ENCODE peak calls at places on chromosome 17, in nine cellular contexts. S, Q, P, T, Y, G, Z, R and N are unnamed samples.

GRCh38 chr17:30913955-30914354 is 7.8 kb upstream of the ADAP2 start:
- DNase-seq in G (no peak), S (no peak), Y (no peak), R (no peak), T (no peak), Z (no peak), Q (no peak), P (no peak), N (no peak)

GRCh38 chr17:50749243-50749642 is 18.1 kb downstream of the ANKRD40CL start:
- DNase-seq in R (no peak), Y (no peak), T (no peak), G (no peak), S (no peak), Z (no peak), P (no peak), Q (no peak), N (no peak)

GRCh38 chr17:8398980-8399379 is 1.4 kb upstream of the RNF222 start:
- DNase-seq in P (no peak), Z (no peak), Y (no peak), R (no peak), S (no peak), G (no peak), T (no peak), Q (no peak), N (no peak)

GRCh38 chr17:37701424-37702020 is 43.3 kb downstream of the HNF1B start:
- DNase-seq in Z (peak; percentile 39), G (peak; percentile 88), Q (peak; percentile 57), S (no peak), R (no peak), P (peak; percentile 68), Y (peak; percentile 54), T (peak; percentile 19), N (peak; percentile 33)

GRCh38 chr17:2841606-2842005 is 45.4 kb downstream of the RAP1GAP2 start:
- DNase-seq in T (no peak), P (no peak), G (no peak), Q (no peak), Z (no peak), S (no peak), Y (no peak), R (no peak), N (no peak)

GRCh38 chr17:60135951-60136666 is 13.7 kb upstream of the CA4 start:
- DNase-seq in Z (no peak), G (no peak), P (peak; percentile 18), T (no peak), R (no peak), Q (no peak), Y (no peak), S (no peak), N (no peak)

GRCh38 chr17:59347975-59348391 is 16.5 kb downstream of the YPEL2 start:
- DNase-seq in G (no peak), Q (no peak), R (no peak), Y (no peak), S (no peak), Z (no peak), P (no peak), T (no peak), N (no peak)

GRCh38 chr17:51768706-51769105 is 389.8 kb downstream of the CA10 start:
- DNase-seq in S (no peak), Y (no peak), G (no peak), T (no peak), R (no peak), Q (no peak), P (no peak), Z (no peak), N (peak; percentile 35)

GRCh38 chr17:49548051-49548505 is 27.6 kb upstream of the NXPH3 start:
- DNase-seq in Q (no peak), Y (no peak), P (no peak), T (no peak), S (no peak), G (no peak), Z (no peak), R (no peak), N (no peak)

GRCh38 chr17:4165301-4166010 is 22.5 kb downstream of the CYB5D2 start:
- DNase-seq in S (no peak), R (no peak), P (no peak), T (no peak), G (no peak), Z (no peak), Q (no peak), Y (no peak), N (no peak)

GRCh38 chr17:29929006-29929543 is 953 bp downstream of the SSH2 start:
- DNase-seq in S (no peak), P (no peak), G (peak; percentile 75), T (peak; percentile 1), R (no peak), Q (peak; percentile 38), Z (peak; percentile 35), Y (peak; percentile 16), N (peak; percentile 43)